ENCODE peak calls at places on chromosome 13, in four cellular contexts. C, Q, Z and U are unnamed samples.

GRCh38 chr13:39565036-39565949 is 37.7 kb downstream of the LHFPL6 start:
- DNase-seq in C (peak; percentile 86), Q (no peak), Z (peak; percentile 91), U (peak; percentile 88)

GRCh38 chr13:29548722-29549446 is 46.6 kb downstream of the SLC7A1 start:
- DNase-seq in C (no peak), Q (no peak), Z (no peak), U (no peak)

GRCh38 chr13:34863360-34864135 is 78.5 kb upstream of the NBEA start:
- DNase-seq in C (peak; percentile 81), Q (no peak), Z (peak; percentile 65), U (peak; percentile 40)

GRCh38 chr13:57624565-57625435 is 6.7 kb upstream of the PCDH17 start:
- DNase-seq in C (peak; percentile 24), Q (no peak), Z (peak; percentile 74), U (no peak)

GRCh38 chr13:62293081-62293480 is 877.4 kb upstream of the PCDH20 start:
- DNase-seq in C (no peak), Q (no peak), Z (peak; percentile 54), U (no peak)

GRCh38 chr13:90448466-90449037 is 898.9 kb upstream of the MIR17HG start:
- DNase-seq in C (no peak), Q (no peak), Z (no peak), U (no peak)

GRCh38 chr13:32969516-32969941 is 46.7 kb upstream of the KL start:
- DNase-seq in C (peak; percentile 29), Q (no peak), Z (no peak), U (peak; percentile 9)

GRCh38 chr13:24307211-24308067 is 1.9 kb upstream of the C1QTNF9 start:
- DNase-seq in C (no peak), Q (no peak), Z (no peak), U (no peak)

GRCh38 chr13:33870046-33870668 is 52.2 kb downstream of the RFC3 start:
- DNase-seq in C (no peak), Q (no peak), Z (no peak), U (no peak)

GRCh38 chr13:59442461-59442860 is 721.3 kb downstream of the DIAPH3 start:
- DNase-seq in C (no peak), Q (no peak), Z (no peak), U (no peak)

GRCh38 chr13:95485045-95485517 is 67.4 kb upstream of the CLDN10 start:
- DNase-seq in C (no peak), Q (no peak), Z (no peak), U (no peak)

GRCh38 chr13:103351035-103351828 is 285.0 kb upstream of the SLC10A2 start:
- DNase-seq in C (no peak), Q (no peak), Z (peak; percentile 87), U (no peak)

GRCh38 chr13:74128171-74128767 is 5.9 kb downstream of the KLF12 start:
- DNase-seq in C (no peak), Q (no peak), Z (no peak), U (no peak)

GRCh38 chr13:81171065-81171647 is 830.2 kb upstream of the SPRY2 start:
- DNase-seq in C (no peak), Q (no peak), Z (no peak), U (no peak)

GRCh38 chr13:41492432-41493267 is 35.3 kb downstream of the RGCC start:
- DNase-seq in C (no peak), Q (no peak), Z (no peak), U (no peak)